ENCODE peak calls at places on chromosome 20, in five cellular contexts. E is Panc1; J is CD4-positive, alpha-beta T cell; P is body of pancreas; W is psoas muscle. F is an unnamed sample. For H3K27me3, the result is how much of the 10 kb centered on the place peaks cover.

GRCh38 chr20:31693987-31694661 is 28.5 kb downstream of the BCL2L1 start:
- DNase-seq in E (no peak), J (no peak), P (no peak), W (no peak), F (no peak)

GRCh38 chr20:46830886-46831632 is 63.6 kb upstream of the EYA2 start:
- DNase-seq in E (no peak), J (no peak), P (no peak), W (no peak), F (no peak)

GRCh38 chr20:3420211-3420707 is 12.8 kb upstream of the DNAAF9 start:
- DNase-seq in E (no peak), J (no peak), P (peak), W (peak), F (peak)

GRCh38 chr20:10540636-10541493 is 105.8 kb downstream of the SLX4IP start:
- DNase-seq in E (no peak), J (no peak), P (no peak), W (no peak), F (peak)

GRCh38 chr20:21269772-21270171 is 33.4 kb upstream of the XRN2 start:
- DNase-seq in E (no peak), J (no peak), P (no peak), W (no peak), F (no peak)

GRCh38 chr20:21609221-21609620 is 95.4 kb upstream of the NKX2-2 start:
- DNase-seq in E (no peak), J (no peak), P (no peak), W (no peak), F (peak)

GRCh38 chr20:36644713-36645109 is 1.3 kb downstream of the SLA2 start:
- DNase-seq in E (no peak), J (no peak), P (no peak), W (no peak), F (no peak)

GRCh38 chr20:35568645-35569044 is 26.8 kb downstream of the ERGIC3 start:
- DNase-seq in E (no peak), J (no peak), P (peak), W (peak), F (no peak)

GRCh38 chr20:63498950-63499332 is at the start of gene EEF1A2:
- DNase-seq in E (no peak), J (peak), P (peak), W (peak), F (no peak)

GRCh38 chr20:59443558-59443957 is 143.1 kb downstream of the EDN3 start:
- DNase-seq in E (no peak), J (no peak), P (no peak), W (no peak), F (no peak)

GRCh38 chr20:25460591-25461280 is 53.3 kb downstream of the GINS1 start:
- DNase-seq in E (no peak), J (no peak), P (no peak), W (no peak), F (no peak)

GRCh38 chr20:63036266-63036665 is 29.5 kb upstream of the BHLHE23 start:
- DNase-seq in E (no peak), J (no peak), P (no peak), W (peak), F (no peak)

GRCh38 chr20:4776079-4776630 is 54.4 kb downstream of the PRND start:
- DNase-seq in E (no peak), J (no peak), P (no peak), W (no peak), F (no peak)

GRCh38 chr20:4781637-4782349 is 60.1 kb downstream of the PRND start:
- DNase-seq in E (no peak), J (no peak), P (no peak), W (no peak), F (no peak)

GRCh38 chr20:4782373-4782772 is 60.7 kb downstream of the PRND start:
- DNase-seq in E (no peak), J (no peak), P (peak), W (no peak), F (no peak)

GRCh38 chr20:4781211-4781610 is 59.5 kb downstream of the PRND start:
- DNase-seq in E (no peak), J (no peak), P (no peak), W (no peak), F (no peak)

DNA sequence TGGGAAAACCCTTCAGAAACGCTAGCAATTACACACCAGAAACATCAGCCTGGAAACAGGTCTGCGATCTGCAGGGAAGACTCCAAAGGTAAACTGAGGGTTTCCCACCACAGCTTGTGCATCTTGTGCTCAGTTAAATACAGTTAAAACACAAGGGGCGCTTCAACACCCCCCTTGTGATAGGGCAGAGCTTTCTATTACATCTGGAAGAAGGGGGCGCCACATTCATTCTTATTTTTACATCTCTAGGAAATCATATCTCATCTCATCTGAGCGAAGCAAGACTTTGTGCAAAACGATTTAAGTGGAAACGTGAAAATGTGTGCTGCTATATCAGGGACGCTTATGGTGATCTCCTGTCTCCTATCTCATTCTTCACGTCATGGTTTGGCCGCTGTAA is 58.5 kb downstream of the PRND start:
- DNase-seq in E (no peak), J (no peak), P (no peak), W (no peak), F (no peak)
- TF ChIP-seq CTCF in E (no peak), J (peak), P (no peak), W (no peak), F (peak)

GRCh38 chr20:57261488-57262243 is 4.8 kb downstream of the BMP7 start:
- DNase-seq in E (no peak), J (no peak), P (no peak), W (no peak), F (no peak)

GRCh38 chr20:57262244-57263126 is 4.0 kb downstream of the BMP7 start:
- DNase-seq in E (no peak), J (no peak), P (no peak), W (no peak), F (no peak)

GRCh38 chr20:57260065-57260958 is 6.1 kb downstream of the BMP7 start:
- DNase-seq in E (no peak), J (no peak), P (no peak), W (no peak), F (no peak)

GRCh38 chr20:57259179-57260021 is 7.0 kb downstream of the BMP7 start:
- DNase-seq in E (no peak), J (no peak), P (no peak), W (no peak), F (no peak)

DNA sequence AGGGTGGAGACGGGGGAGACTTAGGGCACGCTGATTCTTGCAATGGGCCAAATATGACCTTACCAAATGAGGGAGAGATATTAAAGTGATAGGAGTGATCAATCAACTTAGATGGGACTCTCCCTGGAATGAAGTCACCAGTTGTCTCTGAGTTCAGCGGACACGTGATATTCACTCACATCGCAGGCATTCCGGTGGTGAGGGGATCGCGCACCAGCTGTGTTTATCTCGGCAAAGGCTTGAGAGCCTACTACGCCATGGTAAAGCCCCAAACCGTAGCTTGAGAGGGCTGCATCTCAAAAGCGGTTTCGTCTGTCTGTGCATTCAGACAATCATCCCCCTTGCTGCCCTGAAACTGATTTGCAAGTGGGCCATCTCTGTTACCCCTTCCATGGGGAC is 5.5 kb downstream of the BMP7 start:
- DNase-seq in E (no peak), J (no peak), P (no peak), W (no peak), F (no peak)
- H3K27ac ChIP-seq in E (no peak), J (no peak), P (no peak), W (no peak), F (no peak)

GRCh38 chr20:50272413-50273120 is 81.9 kb downstream of the CEBPB start:
- DNase-seq in E (no peak), J (no peak), P (no peak), W (peak), F (no peak)

GRCh38 chr20:50277064-50277415 is 86.4 kb downstream of the CEBPB start:
- DNase-seq in E (no peak), J (no peak), P (no peak), W (no peak), F (no peak)

GRCh38 chr20:50273601-50274491 is 83.2 kb downstream of the CEBPB start:
- DNase-seq in E (no peak), J (no peak), P (no peak), W (peak), F (no peak)

GRCh38 chr20:50276119-50277063 is 85.8 kb downstream of the CEBPB start:
- DNase-seq in E (no peak), J (no peak), P (no peak), W (no peak), F (no peak)

GRCh38 chr20:50274570-50275430 is 84.2 kb downstream of the CEBPB start:
- DNase-seq in E (no peak), J (no peak), P (peak), W (peak), F (no peak)
- H3K27me3 ChIP-seq in E (under half), J (under half), P (under half), W (under half), F (under half)

GRCh38 chr20:48984575-48985219 is 61.4 kb upstream of the CSE1L start:
- DNase-seq in E (no peak), J (no peak), P (peak), W (no peak), F (no peak)

GRCh38 chr20:48990467-48990866 is 55.6 kb upstream of the CSE1L start:
- DNase-seq in E (no peak), J (no peak), P (no peak), W (no peak), F (no peak)

GRCh38 chr20:48983423-48984400 is 62.2 kb downstream of the ARFGEF2 start:
- DNase-seq in E (peak), J (no peak), P (peak), W (peak), F (peak)

DNA sequence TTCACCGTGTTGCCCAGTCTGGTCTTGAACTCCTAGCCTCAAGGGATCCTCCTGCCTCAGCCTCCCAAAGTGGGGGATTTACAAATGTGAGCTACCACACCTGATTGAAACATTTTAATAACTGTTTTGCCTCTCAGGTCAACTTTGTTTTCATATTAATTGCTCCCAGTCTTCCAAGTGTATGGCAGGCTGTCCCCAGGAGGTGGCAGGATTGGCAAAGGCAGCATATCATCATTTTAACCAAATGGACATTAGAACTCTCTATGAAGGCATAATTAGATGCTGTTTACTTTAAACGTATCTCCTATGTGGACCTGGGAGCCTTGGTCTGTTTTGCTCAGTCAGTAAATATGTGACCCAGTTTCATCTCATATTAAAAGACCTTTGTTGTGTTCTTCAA is 59.2 kb upstream of the CSE1L start:
- DNase-seq in E (no peak), J (no peak), P (peak), W (no peak), F (no peak)
- TF ChIP-seq CTCF in E (peak), J (no peak), P (peak), W (no peak), F (peak)